ENCODE peak calls at places on chromosomes 1 and 21, in six cellular contexts. G is osteoblast; N is choroid plexus epithelial cell; P is GM20000; W is cardiac fibroblast; D is CD4-positive, alpha-beta T cell. O is an unnamed sample.

GRCh38 chr1:3676581-3677410 is 24.5 kb downstream of the TP73 start:
- DNase-seq in G (no peak), N (no peak), P (peak; percentile 79), W (no peak), D (no peak), O (no peak)

GRCh38 chr1:28417441-28418277 is 48.1 kb downstream of the PHACTR4 start:
- DNase-seq in G (no peak), N (peak; percentile 76), P (no peak), W (peak; percentile 59), D (no peak), O (peak; percentile 71)

GRCh38 chr1:43235040-43235439 is 34.7 kb upstream of the TMEM125 start:
- DNase-seq in G (no peak), N (no peak), P (no peak), W (no peak), D (no peak), O (no peak)

GRCh38 chr1:172951728-172952365 is 98.9 kb downstream of the TNFSF18 start:
- DNase-seq in G (no peak), N (peak; percentile 90), P (no peak), W (peak; percentile 75), D (no peak), O (peak; percentile 86)

GRCh38 chr1:182957902-182958395 is 5.0 kb upstream of the SHCBP1L start:
- DNase-seq in G (no peak), N (no peak), P (no peak), W (no peak), D (no peak), O (no peak)

GRCh38 chr1:150576794-150577556 is 2.4 kb downstream of the MCL1 start:
- DNase-seq in G (peak; percentile 73), N (peak; percentile 50), P (no peak), W (peak; percentile 49), D (no peak), O (peak; percentile 65)

GRCh38 chr1:109272831-109273547 is 10.0 kb downstream of the PSRC1 start:
- DNase-seq in G (peak; percentile 80), N (no peak), P (no peak), W (no peak), D (no peak), O (no peak)

GRCh38 chr1:212125654-212126053 is 90.1 kb downstream of the DTL start:
- DNase-seq in G (no peak), N (no peak), P (no peak), W (no peak), D (no peak), O (no peak)

GRCh38 chr1:40936878-40937484 is 42.5 kb upstream of the CTPS1 start:
- DNase-seq in G (no peak), N (peak; percentile 96), P (no peak), W (peak; percentile 78), D (no peak), O (peak; percentile 64)

GRCh38 chr1:12613180-12613579 is 4.8 kb downstream of the DHRS3 start:
- DNase-seq in G (no peak), N (no peak), P (no peak), W (no peak), D (no peak), O (no peak)

GRCh38 chr1:34924759-34925555 is 4.5 kb downstream of the DLGAP3 start:
- DNase-seq in G (peak; percentile 98), N (peak; percentile 73), P (peak; percentile 86), W (peak; percentile 70), D (peak; percentile 16), O (peak; percentile 72)

GRCh38 chr1:25738507-25738906 is 61.5 kb upstream of the SELENON start:
- DNase-seq in G (no peak), N (no peak), P (no peak), W (no peak), D (no peak), O (no peak)

GRCh38 chr21:42117229-42118048 is 46.3 kb downstream of the UMODL1 start:
- DNase-seq in G (peak; percentile 95), N (peak; percentile 81), P (peak; percentile 86), W (peak; percentile 85), D (peak; percentile 72), O (peak; percentile 82)

GRCh38 chr1:28058168-28058567 is 30.2 kb downstream of the EYA3 start:
- DNase-seq in G (no peak), N (no peak), P (no peak), W (no peak), D (no peak), O (no peak)

GRCh38 chr21:20353351-20353750 is 644.9 kb upstream of the NCAM2 start:
- DNase-seq in G (no peak), N (no peak), P (no peak), W (no peak), D (no peak), O (no peak)

GRCh38 chr21:43721225-43721605 is 2.3 kb downstream of the PDXK start:
- DNase-seq in G (peak; percentile 63), N (no peak), P (no peak), W (no peak), D (no peak), O (no peak)

GRCh38 chr1:41802532-41803501 is 115.9 kb downstream of the HIVEP3 start:
- DNase-seq in G (peak; percentile 31), N (peak; percentile 14), P (peak; percentile 14), W (no peak), D (peak; percentile 25), O (no peak)

GRCh38 chr1:218400624-218401023 is 55.5 kb downstream of the TGFB2 start:
- DNase-seq in G (no peak), N (no peak), P (no peak), W (no peak), D (no peak), O (no peak)

GRCh38 chr1:17355898-17356297 is 16.1 kb upstream of the PADI6 start:
- DNase-seq in G (no peak), N (no peak), P (no peak), W (no peak), D (peak; percentile 6), O (no peak)

GRCh38 chr1:31683997-31684396 is 19.8 kb downstream of the COL16A1 start:
- DNase-seq in G (no peak), N (no peak), P (peak; percentile 41), W (no peak), D (no peak), O (no peak)

GRCh38 chr1:36232212-36233031 is 8.2 kb downstream of the THRAP3 start:
- DNase-seq in G (no peak), N (no peak), P (no peak), W (no peak), D (no peak), O (no peak)
- TF ChIP-seq CTCF in G (no peak), N (no peak), P (no peak), W (no peak), D (no peak), O (no peak)

DNA sequence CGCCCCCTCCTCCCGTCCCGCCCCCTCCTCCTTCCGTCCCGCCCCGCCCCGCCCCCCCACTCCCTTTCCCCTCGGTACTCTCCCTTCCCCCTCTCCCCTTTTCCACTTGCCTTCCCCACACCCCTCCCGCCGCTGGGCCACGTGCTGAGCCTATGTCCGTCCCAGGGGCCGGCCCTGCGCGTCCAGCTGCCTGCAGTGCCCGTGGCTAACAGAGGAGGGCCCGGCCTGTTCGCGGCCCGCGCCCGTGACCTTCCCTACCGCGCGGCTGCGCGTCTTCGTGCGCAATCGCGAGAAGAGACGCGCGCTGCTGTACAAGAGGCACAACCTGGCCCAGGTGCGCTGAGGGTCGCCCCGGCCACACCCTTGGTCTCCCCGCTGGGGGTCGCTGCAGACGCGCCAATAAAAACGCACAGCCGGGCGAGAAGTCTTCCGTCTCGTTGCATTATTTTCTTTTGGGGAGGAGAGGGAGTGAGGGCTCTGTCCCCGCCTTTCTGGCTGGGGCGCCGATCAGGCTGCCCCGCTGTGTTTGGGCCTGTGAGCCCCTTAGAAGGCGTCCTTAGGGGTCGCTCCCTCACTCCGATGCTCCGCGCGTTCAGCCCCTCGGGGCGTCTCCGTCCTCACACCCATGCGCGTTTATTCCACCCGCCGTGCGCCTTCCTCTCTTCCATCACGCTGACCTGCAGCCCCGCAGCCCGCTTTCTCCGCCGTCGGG is 28.0 kb downstream of the TRIM11 start:
- DNase-seq in G (peak; percentile 98), N (peak; percentile 79), P (no peak), W (peak; percentile 69), D (peak; percentile 51), O (peak; percentile 87)
- TF ChIP-seq CTCF in G (peak; percentile 28), N (peak; percentile 69), P (no peak), W (no peak), D (peak; percentile 41), O (peak; percentile 46)

GRCh38 chr1:177355575-177355974 is 184.8 kb downstream of the BRINP2 start:
- DNase-seq in G (peak; percentile 5), N (peak; percentile 52), P (no peak), W (peak; percentile 58), D (no peak), O (peak; percentile 48)
- TF ChIP-seq CTCF in G (peak; percentile 58), N (peak; percentile 70), P (no peak), W (peak; percentile 69), D (no peak), O (peak; percentile 68)

DNA sequence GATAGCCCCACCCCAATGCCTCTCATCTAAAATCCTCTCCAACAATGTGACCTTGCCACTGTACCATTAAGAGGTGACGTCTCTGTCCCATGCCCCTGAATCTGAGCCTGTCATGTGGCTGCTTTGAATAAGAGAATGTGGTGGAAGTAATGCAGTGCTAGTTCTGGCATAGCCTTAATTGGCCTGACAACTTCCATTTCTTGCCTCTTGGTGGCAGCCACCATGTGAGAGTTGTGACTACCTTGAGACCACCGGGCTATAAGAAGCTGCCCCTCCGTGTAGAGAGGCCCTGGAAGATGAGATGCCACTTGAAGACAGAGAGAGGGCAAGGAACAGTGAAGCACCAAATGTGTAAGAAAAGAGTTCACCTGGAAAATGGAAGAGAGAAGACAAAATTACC is 95.4 kb downstream of the POFUT2 start:
- DNase-seq in G (no peak), N (no peak), P (no peak), W (no peak), D (no peak), O (no peak)
- TF ChIP-seq CTCF in G (no peak), N (peak; percentile 25), P (peak; percentile 1), W (no peak), D (no peak), O (no peak)

GRCh38 chr1:46535063-46535462 is 16.4 kb downstream of the KNCN start:
- DNase-seq in G (peak; percentile 95), N (no peak), P (peak; percentile 75), W (peak; percentile 34), D (no peak), O (no peak)
- TF ChIP-seq CTCF in G (peak; percentile 53), N (peak; percentile 39), P (peak; percentile 38), W (peak; percentile 59), D (no peak), O (peak; percentile 50)